ENCODE peak calls at places on chromosome 10, in eight cellular contexts. L, Q, A, U, S, V, C and Y are unnamed samples.

GRCh38 chr10:86668297-86669165 is at the start of gene LDB3:
- DNase-seq in L (no peak), Q (peak), A (peak), U (no peak), S (no peak), V (no peak), C (no peak), Y (no peak)

GRCh38 chr10:66917104-66917503 is 8.7 kb upstream of the LRRTM3 start:
- DNase-seq in L (no peak), Q (no peak), A (no peak), U (no peak), S (no peak), V (no peak), C (no peak), Y (no peak)

GRCh38 chr10:8323443-8324054 is 269.1 kb downstream of the GATA3 start:
- DNase-seq in L (no peak), Q (no peak), A (no peak), U (peak), S (no peak), V (no peak), C (no peak), Y (no peak)

GRCh38 chr10:95513941-95514392 is 47.2 kb downstream of the SORBS1 start:
- DNase-seq in L (no peak), Q (peak), A (peak), U (peak), S (peak), V (no peak), C (no peak), Y (no peak)

GRCh38 chr10:66773418-66773817 is 152.4 kb upstream of the LRRTM3 start:
- DNase-seq in L (no peak), Q (no peak), A (no peak), U (no peak), S (no peak), V (no peak), C (no peak), Y (no peak)

GRCh38 chr10:29807407-29807806 is 172.6 kb upstream of the SVIL start:
- DNase-seq in L (no peak), Q (no peak), A (no peak), U (peak), S (peak), V (no peak), C (no peak), Y (no peak)

GRCh38 chr10:35442006-35442405 is 105.7 kb downstream of the CCNY start:
- DNase-seq in L (no peak), Q (no peak), A (no peak), U (no peak), S (no peak), V (no peak), C (no peak), Y (no peak)

GRCh38 chr10:47165711-47166404 is 134.1 kb upstream of the GDF10 start:
- DNase-seq in L (no peak), Q (peak), A (peak), U (peak), S (no peak), V (no peak), C (peak), Y (no peak)

GRCh38 chr10:70571236-70571635 is 31.3 kb downstream of the PRF1 start:
- DNase-seq in L (no peak), Q (no peak), A (no peak), U (no peak), S (no peak), V (no peak), C (no peak), Y (no peak)

GRCh38 chr10:46522295-46523118 is 34.0 kb downstream of the GPRIN2 start:
- DNase-seq in L (no peak), Q (no peak), A (no peak), U (no peak), S (no peak), V (no peak), C (peak), Y (no peak)

GRCh38 chr10:43304079-43304686 is 37.3 kb upstream of the RASGEF1A start:
- DNase-seq in L (no peak), Q (no peak), A (no peak), U (no peak), S (no peak), V (no peak), C (no peak), Y (no peak)

GRCh38 chr10:104317195-104318095 is 20.8 kb downstream of the ITPRIP start:
- DNase-seq in L (no peak), Q (peak), A (no peak), U (no peak), S (no peak), V (no peak), C (peak), Y (no peak)

GRCh38 chr10:88039496-88040200 is 176.2 kb downstream of the PTEN start:
- DNase-seq in L (no peak), Q (no peak), A (no peak), U (peak), S (peak), V (no peak), C (no peak), Y (no peak)

GRCh38 chr10:109941193-109941872 is 18.0 kb upstream of the XPNPEP1 start:
- DNase-seq in L (no peak), Q (no peak), A (no peak), U (no peak), S (no peak), V (no peak), C (no peak), Y (no peak)

GRCh38 chr10:111086602-111087001 is 9.8 kb downstream of the ADRA2A start:
- DNase-seq in L (no peak), Q (no peak), A (no peak), U (no peak), S (no peak), V (no peak), C (no peak), Y (no peak)

GRCh38 chr10:5684971-5685763 is 529 bp downstream of the TASOR2 start:
- DNase-seq in L (peak), Q (peak), A (peak), U (peak), S (peak), V (peak), C (peak), Y (peak)

GRCh38 chr10:72688208-72688651 is 3.7 kb upstream of the MCU start:
- DNase-seq in L (no peak), Q (no peak), A (no peak), U (peak), S (peak), V (peak), C (no peak), Y (peak)

GRCh38 chr10:121307411-121307980 is 290.7 kb downstream of the FGFR2 start:
- DNase-seq in L (no peak), Q (no peak), A (no peak), U (no peak), S (no peak), V (no peak), C (no peak), Y (no peak)

GRCh38 chr10:61869772-61870520 is 31.6 kb upstream of the ARID5B start:
- DNase-seq in L (no peak), Q (no peak), A (no peak), U (peak), S (no peak), V (no peak), C (no peak), Y (no peak)

GRCh38 chr10:112957589-112958202 is 7.6 kb downstream of the TCF7L2 start:
- DNase-seq in L (no peak), Q (no peak), A (no peak), U (no peak), S (no peak), V (no peak), C (no peak), Y (no peak)

GRCh38 chr10:285216-285967 is 150.1 kb downstream of the ZMYND11 start:
- DNase-seq in L (no peak), Q (no peak), A (no peak), U (no peak), S (no peak), V (no peak), C (no peak), Y (no peak)

GRCh38 chr10:110218627-110219026 is 11.2 kb downstream of the MXI1 start:
- DNase-seq in L (no peak), Q (no peak), A (no peak), U (no peak), S (no peak), V (no peak), C (no peak), Y (no peak)

GRCh38 chr10:89829887-89830269 is 128.5 kb downstream of the KIF20B start:
- DNase-seq in L (no peak), Q (no peak), A (no peak), U (no peak), S (no peak), V (no peak), C (no peak), Y (no peak)

GRCh38 chr10:63501954-63502353 is 19.2 kb upstream of the REEP3 start:
- DNase-seq in L (no peak), Q (no peak), A (no peak), U (no peak), S (no peak), V (no peak), C (no peak), Y (no peak)

GRCh38 chr10:111835562-111835961 is 348.0 kb downstream of the GPAM start:
- DNase-seq in L (no peak), Q (no peak), A (no peak), U (no peak), S (no peak), V (no peak), C (no peak), Y (no peak)

GRCh38 chr10:61486738-61487396 is 33.7 kb upstream of the TMEM26 start:
- DNase-seq in L (no peak), Q (no peak), A (no peak), U (peak), S (no peak), V (peak), C (no peak), Y (no peak)

GRCh38 chr10:78700413-78700812 is 368.4 kb upstream of the ZMIZ1 start:
- DNase-seq in L (no peak), Q (no peak), A (peak), U (peak), S (peak), V (no peak), C (no peak), Y (no peak)

GRCh38 chr10:96254976-96255375 is 16.4 kb downstream of the BLNK start:
- DNase-seq in L (no peak), Q (no peak), A (no peak), U (no peak), S (no peak), V (no peak), C (no peak), Y (no peak)

GRCh38 chr10:114044251-114045070 is 795 bp downstream of the ADRB1 start:
- DNase-seq in L (no peak), Q (no peak), A (no peak), U (peak), S (peak), V (no peak), C (peak), Y (no peak)

GRCh38 chr10:91632671-91633550 is at the start of gene PPP1R3C:
- DNase-seq in L (no peak), Q (peak), A (peak), U (peak), S (peak), V (peak), C (peak), Y (peak)

GRCh38 chr10:127894146-127894545 is 1.4 kb upstream of the CLRN3 start:
- DNase-seq in L (no peak), Q (no peak), A (no peak), U (no peak), S (no peak), V (no peak), C (no peak), Y (no peak)

GRCh38 chr10:127897177-127897576 is 4.4 kb upstream of the CLRN3 start:
- DNase-seq in L (no peak), Q (no peak), A (no peak), U (no peak), S (no peak), V (no peak), C (no peak), Y (no peak)

GRCh38 chr10:127892743-127893142 is at the start of gene CLRN3:
- DNase-seq in L (no peak), Q (no peak), A (no peak), U (no peak), S (no peak), V (no peak), C (peak), Y (no peak)

GRCh38 chr10:127899766-127900382 is 7.0 kb upstream of the PTPRE start:
- DNase-seq in L (no peak), Q (no peak), A (no peak), U (no peak), S (no peak), V (no peak), C (no peak), Y (no peak)

GRCh38 chr10:127896590-127896989 is 3.8 kb upstream of the CLRN3 start:
- DNase-seq in L (no peak), Q (no peak), A (no peak), U (no peak), S (no peak), V (no peak), C (no peak), Y (no peak)
- TF ChIP-seq POLR2A in L (no peak), Q (no peak), A (no peak), U (no peak), S (no peak), V (no peak), C (no peak), Y (no peak)

DNA sequence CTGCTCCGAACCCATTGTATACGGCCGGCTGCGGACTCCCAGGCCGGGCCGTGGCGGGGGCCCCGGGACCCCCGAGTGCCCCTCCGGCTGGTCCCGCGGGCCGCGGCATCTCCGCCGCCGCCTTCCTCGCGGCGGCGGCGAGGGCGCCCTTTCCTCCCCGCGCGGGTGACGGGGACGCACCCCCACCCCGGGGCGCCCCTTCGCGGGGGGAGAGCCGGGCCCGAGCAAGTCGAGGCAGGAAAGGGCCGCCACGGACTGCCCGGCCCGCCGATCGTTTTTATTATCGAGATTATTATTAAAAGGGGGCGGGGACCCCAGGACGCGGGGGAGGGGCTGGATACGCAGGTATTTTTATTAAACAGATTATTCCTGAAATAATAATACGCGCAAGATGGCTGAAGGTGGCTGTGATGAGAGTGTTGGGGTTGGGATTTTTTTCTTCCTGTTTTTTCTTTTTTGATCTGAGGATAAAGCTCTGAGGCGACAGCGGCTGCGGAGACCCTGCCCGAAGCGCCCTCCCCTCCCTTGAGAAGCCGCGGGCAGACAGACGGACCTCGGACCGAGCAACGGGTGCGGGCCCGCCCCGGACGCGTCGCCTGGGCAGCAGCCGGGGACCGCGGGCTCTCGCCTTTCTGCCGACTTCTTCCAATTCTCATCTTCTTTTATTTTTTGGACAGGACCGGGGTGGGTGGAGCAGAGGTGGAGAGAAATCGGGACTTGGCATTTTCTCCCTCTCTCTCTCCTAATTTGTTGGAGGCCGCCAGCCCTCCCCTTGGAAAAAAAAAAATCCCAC is 1.5 kb upstream of the TRIM8 start:
- DNase-seq in L (peak), Q (peak), A (no peak), U (peak), S (peak), V (peak), C (peak), Y (peak)
- TF ChIP-seq POLR2A in L (peak), Q (peak), A (no peak), U (peak), S (no peak), V (no peak), C (peak), Y (peak)

GRCh38 chr10:108060246-108060645 is 895.7 kb upstream of the SORCS1 start:
- DNase-seq in L (no peak), Q (no peak), A (no peak), U (no peak), S (no peak), V (no peak), C (no peak), Y (no peak)
- TF ChIP-seq POLR2A in L (no peak), Q (no peak), A (no peak), U (no peak), S (no peak), V (no peak), C (no peak), Y (no peak)

DNA sequence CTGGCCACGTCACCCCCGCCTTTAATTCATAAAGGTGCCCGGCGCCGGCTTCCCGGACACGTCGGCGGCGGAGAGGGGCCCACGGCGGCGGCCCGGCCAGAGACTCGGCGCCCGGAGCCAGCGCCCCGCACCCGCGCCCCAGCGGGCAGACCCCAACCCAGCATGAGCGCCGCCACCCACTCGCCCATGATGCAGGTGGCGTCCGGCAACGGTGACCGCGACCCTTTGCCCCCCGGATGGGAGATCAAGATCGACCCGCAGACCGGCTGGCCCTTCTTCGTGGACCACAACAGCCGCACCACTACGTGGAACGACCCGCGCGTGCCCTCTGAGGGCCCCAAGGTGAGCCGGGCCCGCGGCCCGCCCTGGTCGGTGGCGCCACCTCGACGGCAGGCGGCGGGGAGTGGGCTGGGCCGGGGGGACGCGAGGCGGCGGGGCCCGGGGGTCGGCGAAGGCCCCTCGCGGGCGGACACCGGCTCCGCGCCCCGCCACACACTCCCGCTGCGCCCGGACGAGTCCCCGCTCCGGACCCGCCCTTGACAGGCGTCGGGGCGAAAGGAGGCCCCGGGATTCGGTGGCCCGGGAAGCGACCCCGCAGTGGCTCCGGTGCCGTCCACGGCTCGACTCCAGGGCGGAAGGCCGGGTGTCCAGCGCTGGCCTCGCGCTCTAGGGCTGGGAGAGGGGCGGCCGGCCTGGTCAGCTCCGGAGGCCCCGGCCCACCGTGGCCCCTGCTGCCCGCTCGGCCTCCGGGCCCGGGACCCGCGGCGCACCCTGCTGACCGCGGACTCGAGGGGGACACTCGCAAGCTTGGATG is 541 bp downstream of the BAG3 start:
- DNase-seq in L (no peak), Q (peak), A (peak), U (no peak), S (no peak), V (no peak), C (no peak), Y (peak)
- TF ChIP-seq POLR2A in L (no peak), Q (peak), A (peak), U (no peak), S (peak), V (no peak), C (no peak), Y (peak)

GRCh38 chr10:68900427-68901105 is 549 bp upstream of the DDX50 start:
- DNase-seq in L (no peak), Q (no peak), A (no peak), U (no peak), S (no peak), V (no peak), C (no peak), Y (no peak)
- TF ChIP-seq POLR2A in L (no peak), Q (no peak), A (no peak), U (peak), S (peak), V (peak), C (peak), Y (no peak)

GRCh38 chr10:49543604-49544003 is 4.7 kb upstream of the ERCC6 start:
- DNase-seq in L (no peak), Q (no peak), A (no peak), U (no peak), S (no peak), V (no peak), C (no peak), Y (no peak)

GRCh38 chr10:49542353-49542752 is 3.4 kb upstream of the ERCC6 start:
- DNase-seq in L (no peak), Q (no peak), A (no peak), U (no peak), S (no peak), V (no peak), C (no peak), Y (no peak)

GRCh38 chr10:49541762-49542161 is 2.8 kb upstream of the ERCC6 start:
- DNase-seq in L (no peak), Q (no peak), A (no peak), U (no peak), S (no peak), V (no peak), C (no peak), Y (no peak)

GRCh38 chr10:49538381-49539319 is at the start of gene ERCC6:
- DNase-seq in L (peak), Q (peak), A (peak), U (peak), S (peak), V (peak), C (peak), Y (peak)

GRCh38 chr10:49539320-49539885 is 482 bp upstream of the ERCC6 start:
- DNase-seq in L (peak), Q (no peak), A (peak), U (peak), S (peak), V (peak), C (peak), Y (peak)
- TF ChIP-seq POLR2A in L (no peak), Q (no peak), A (no peak), U (no peak), S (no peak), V (no peak), C (no peak), Y (no peak)